ENCODE peak calls at places on chromosomes 11 and 22, in five cellular contexts. K, P, A, W and J are unnamed samples.

GRCh38 chr22:49671331-49672012 is 156.2 kb downstream of the BRD1 start:
- DNase-seq in K (no peak), W (no peak), A (no peak), P (no peak), J (no peak)

GRCh38 chr22:37121887-37122591 is 12.5 kb upstream of the TMPRSS6 start:
- DNase-seq in P (peak; percentile 9), A (peak; percentile 90), K (peak; percentile 14), W (peak; percentile 32), J (peak; percentile 17)

GRCh38 chr11:11243790-11244469 is 109.1 kb downstream of the CSNK2A3 start:
- DNase-seq in P (peak; percentile 25), A (no peak), W (no peak), K (no peak), J (no peak)

GRCh38 chr11:8056810-8057463 is 24.1 kb upstream of the TUB start:
- DNase-seq in A (no peak), P (peak; percentile 95), W (peak; percentile 75), K (peak; percentile 95), J (no peak)

GRCh38 chr11:65850217-65851082 is 7.5 kb downstream of the CFL1 start:
- DNase-seq in K (no peak), A (no peak), P (no peak), W (no peak), J (no peak)

GRCh38 chr11:118009821-118010737 is 23.9 kb downstream of the IL10RA start:
- DNase-seq in A (no peak), P (no peak), K (no peak), W (no peak), J (no peak)

GRCh38 chr22:25048659-25049657 is 96.4 kb downstream of the KIAA1671 start:
- DNase-seq in P (peak; percentile 62), A (no peak), K (peak; percentile 57), W (peak; percentile 84), J (no peak)

GRCh38 chr11:8699903-8700302 is 17.3 kb downstream of the RPL27A start:
- DNase-seq in A (no peak), W (peak; percentile 82), P (no peak), K (peak; percentile 52), J (no peak)

GRCh38 chr11:41245704-41246398 is 213.6 kb downstream of the LRRC4C start:
- DNase-seq in P (no peak), K (no peak), A (no peak), W (no peak), J (no peak)